ENCODE peak calls at places on chromosomes 12 and 14, in seven cellular contexts. J is dorsolateral prefrontal cortex, E is lung, U is left ventricle myocardium inferior, G is transverse colon, V is tibial artery, O is pancreas. K is an unnamed sample.

GRCh38 chr12:116556964-116557706 is 2.0 kb upstream of the MAP1LC3B2 start:
- DNase-seq in J (no peak), V (no peak), E (no peak), U (no peak), G (no peak), O (no peak), K (no peak)

GRCh38 chr12:115147916-115148315 is 463.9 kb upstream of the TBX3 start:
- DNase-seq in E (no peak), V (no peak), U (no peak), G (no peak), O (no peak), J (no peak), K (no peak)

GRCh38 chr12:91507754-91508153 is 325.1 kb upstream of the DCN start:
- DNase-seq in U (no peak), J (no peak), E (no peak), G (no peak), O (no peak), V (no peak), K (no peak)

GRCh38 chr12:92726865-92727264 is 24.1 kb downstream of the PLEKHG7 start:
- DNase-seq in J (no peak), O (no peak), V (no peak), E (no peak), G (no peak), U (no peak), K (no peak)

GRCh38 chr14:104082807-104083206 is 2.7 kb upstream of the ASPG start:
- DNase-seq in E (peak), V (no peak), G (peak), J (no peak), O (peak), U (peak), K (no peak)

GRCh38 chr12:56213878-56214277 is 7.8 kb downstream of the RNF41 start:
- DNase-seq in O (no peak), U (no peak), J (no peak), V (no peak), G (no peak), E (no peak), K (no peak)

GRCh38 chr12:132803883-132804282 is 24.8 kb downstream of the GOLGA3 start:
- DNase-seq in G (no peak), J (no peak), O (no peak), U (peak), E (no peak), V (no peak), K (peak)

GRCh38 chr14:56219666-56220413 is 101.6 kb downstream of the PELI2 start:
- DNase-seq in J (peak), V (no peak), G (no peak), O (peak), U (no peak), E (no peak), K (no peak)

GRCh38 chr14:63632932-63633514 is 8.6 kb downstream of the WDR89 start:
- DNase-seq in J (no peak), O (no peak), U (no peak), E (no peak), V (no peak), G (no peak), K (peak)

GRCh38 chr14:101201535-101202125 is 298.1 kb upstream of the RTL1 start:
- DNase-seq in E (no peak), V (peak), J (no peak), G (no peak), O (no peak), U (no peak), K (no peak)

GRCh38 chr14:30389901-30390394 is 169.0 kb upstream of the G2E3 start:
- DNase-seq in G (no peak), U (no peak), O (no peak), V (no peak), J (no peak), E (no peak), K (no peak)

GRCh38 chr14:67493092-67493717 is 4.7 kb upstream of the TMEM229B start:
- DNase-seq in U (no peak), J (no peak), G (no peak), O (no peak), V (no peak), E (no peak), K (no peak)

GRCh38 chr14:68702105-68702504 is 90.8 kb downstream of the ZFP36L1 start:
- DNase-seq in O (no peak), U (no peak), J (no peak), V (no peak), G (no peak), E (no peak), K (no peak)

GRCh38 chr12:104506691-104507401 is 50.1 kb downstream of the CHST11 start:
- DNase-seq in E (no peak), U (peak), V (no peak), J (peak), G (no peak), O (peak), K (no peak)

GRCh38 chr12:90174198-90174510 is 465.5 kb upstream of the ATP2B1 start:
- DNase-seq in U (no peak), E (no peak), J (peak), V (no peak), G (no peak), O (no peak), K (peak)

GRCh38 chr14:50036211-50036610 is 80.2 kb downstream of the VCPKMT start:
- DNase-seq in O (peak), J (peak), U (no peak), E (no peak), G (no peak), V (no peak), K (no peak)

GRCh38 chr12:45268672-45269406 is 52.9 kb downstream of the ANO6 start:
- DNase-seq in O (peak), U (peak), G (peak), E (peak), J (peak), V (peak), K (peak)

GRCh38 chr12:100199347-100200136 is 1.1 kb upstream of the ACTR6 start:
- DNase-seq in G (peak), E (peak), V (peak), J (peak), U (peak), O (peak), K (peak)

GRCh38 chr14:38762436-38762835 is 340.6 kb downstream of the SEC23A start:
- DNase-seq in E (no peak), O (no peak), U (no peak), G (no peak), V (no peak), J (no peak), K (no peak)

GRCh38 chr12:93060666-93061413 is 131.7 kb upstream of the EEA1 start:
- DNase-seq in J (no peak), O (no peak), G (no peak), U (no peak), E (no peak), V (no peak), K (no peak)

GRCh38 chr12:96215933-96216273 is 21.7 kb downstream of the ELK3 start:
- DNase-seq in E (no peak), U (no peak), V (no peak), O (no peak), G (no peak), J (no peak), K (no peak)

GRCh38 chr12:113292547-113292946 is 42.4 kb downstream of the SLC8B1 start:
- DNase-seq in G (no peak), J (no peak), O (no peak), V (no peak), E (no peak), U (no peak), K (no peak)

GRCh38 chr12:9798008-9798619 is 29.2 kb upstream of the KLRF1 start:
- DNase-seq in O (peak), J (no peak), E (peak), U (no peak), V (no peak), G (peak), K (peak)

GRCh38 chr12:104715562-104716182 is 242.4 kb downstream of the SLC41A2 start:
- DNase-seq in J (no peak), E (no peak), G (no peak), O (no peak), U (no peak), V (no peak), K (no peak)

GRCh38 chr12:32270818-32271710 is 128.3 kb upstream of the FGD4 start:
- DNase-seq in O (peak), E (no peak), J (no peak), G (no peak), V (no peak), U (no peak), K (peak)

GRCh38 chr12:10718279-10718821 is 4.8 kb downstream of the YBX3 start:
- DNase-seq in V (no peak), G (no peak), J (no peak), O (no peak), U (no peak), E (no peak), K (peak)

GRCh38 chr14:61558271-61558670 is 137.0 kb upstream of the HIF1A start:
- DNase-seq in U (no peak), E (no peak), O (no peak), J (no peak), V (no peak), G (no peak), K (no peak)

GRCh38 chr12:103779410-103780092 is 61.5 kb downstream of the NT5DC3 start:
- DNase-seq in G (no peak), O (no peak), U (no peak), E (no peak), J (no peak), V (no peak), K (no peak)

GRCh38 chr14:88225721-88226120 is 97.3 kb downstream of the KCNK10 start:
- DNase-seq in U (no peak), O (no peak), E (no peak), V (no peak), J (peak), G (no peak), K (no peak)

GRCh38 chr14:57848786-57849185 is 17.1 kb downstream of the SLC35F4 start:
- DNase-seq in V (no peak), E (no peak), J (no peak), O (no peak), U (no peak), G (no peak), K (no peak)

GRCh38 chr12:46342562-46343033 is 30.0 kb downstream of the SLC38A2 start:
- DNase-seq in G (peak), V (peak), U (no peak), O (peak), E (no peak), J (peak), K (peak)

GRCh38 chr14:95196268-95196667 is 38.9 kb upstream of the DICER1 start:
- DNase-seq in J (no peak), G (no peak), E (no peak), V (no peak), O (no peak), U (no peak), K (peak)

GRCh38 chr12:108306506-108306905 is 32.6 kb downstream of the CMKLR1 start:
- DNase-seq in G (no peak), J (no peak), E (no peak), V (no peak), O (no peak), U (no peak), K (no peak)

GRCh38 chr12:71371132-71371531 is 68.5 kb upstream of the LGR5 start:
- DNase-seq in E (no peak), J (no peak), O (no peak), V (no peak), G (no peak), U (no peak), K (no peak)
- TF ChIP-seq CTCF in E (no peak), J (no peak), O (no peak), V (no peak), G (no peak), U (no peak), K (no peak)

GRCh38 chr14:23695220-23695999 is 59.2 kb downstream of the DHRS2 start:
- DNase-seq in E (no peak), V (no peak), U (peak), G (no peak), O (no peak), J (no peak), K (no peak)
- H3K4me3 ChIP-seq in E (no peak), V (peak), U (peak), G (peak), O (peak), J (peak), K (no peak)

GRCh38 chr14:32013083-32013482 is 64.0 kb upstream of the ARHGAP5 start:
- DNase-seq in U (no peak), O (no peak), G (no peak), J (no peak), V (no peak), E (no peak), K (no peak)
- TF ChIP-seq CTCF in U (no peak), O (no peak), G (no peak), J (no peak), V (no peak), E (no peak), K (no peak)

DNA sequence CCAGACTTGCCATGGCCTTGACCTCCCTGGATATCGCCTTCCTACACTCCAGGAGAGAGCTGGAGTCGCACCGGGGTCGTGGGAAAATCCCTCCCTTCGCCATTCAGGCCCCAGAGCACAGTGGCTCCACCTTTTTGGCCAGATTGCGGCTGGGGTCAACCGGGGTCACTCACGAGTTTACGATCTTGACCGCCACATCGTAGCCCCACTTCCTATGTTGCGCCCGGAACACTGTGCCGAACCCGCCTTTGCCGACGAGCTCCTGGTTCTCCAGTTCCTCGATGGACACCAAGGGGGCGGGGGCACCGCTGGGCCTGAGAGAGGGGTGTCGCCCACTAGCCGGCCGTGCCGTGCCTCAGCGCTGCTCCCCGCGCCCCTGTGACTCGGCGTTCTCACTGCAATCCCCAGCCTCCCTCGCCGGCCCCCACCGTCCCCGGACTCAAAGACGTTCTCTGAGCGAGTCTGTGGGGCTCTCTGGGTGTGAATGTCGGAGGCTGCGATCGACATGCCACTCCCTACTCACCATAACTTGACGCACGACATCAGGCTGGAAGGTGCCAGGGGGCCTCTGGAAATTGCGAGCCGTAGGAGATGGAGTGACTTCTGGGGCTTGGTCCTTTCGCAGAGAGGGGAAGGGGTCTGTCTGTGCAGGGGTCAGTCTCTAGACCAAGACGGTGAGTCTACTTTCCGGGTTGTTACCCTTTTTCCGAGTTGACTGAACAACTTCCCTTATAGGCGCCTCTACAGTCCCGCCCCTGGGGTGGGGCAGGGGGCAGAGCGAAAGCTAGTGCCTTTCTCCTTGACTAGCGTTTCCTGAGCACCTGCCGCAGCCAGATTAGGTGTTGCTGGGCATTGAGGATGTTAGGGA is at the start of gene RIPK3:
- DNase-seq in V (no peak), U (peak), E (peak), J (no peak), O (peak), G (peak), K (peak)
- H3K4me3 ChIP-seq in V (peak), U (peak), E (peak), J (peak), O (peak), G (peak), K (peak)

GRCh38 chr14:92039720-92040430 is at the start of gene TRIP11:
- DNase-seq in J (peak), U (peak), E (peak), G (peak), O (peak), V (peak), K (peak)
- TF ChIP-seq CTCF in J (peak), U (no peak), E (no peak), G (no peak), O (no peak), V (no peak), K (no peak)

GRCh38 chr14:36582874-36583241 is 444 bp upstream of the NKX2-8 start:
- DNase-seq in O (no peak), G (no peak), E (no peak), J (no peak), U (no peak), V (no peak), K (no peak)
- H3K4me3 ChIP-seq in O (no peak), G (no peak), E (no peak), J (no peak), U (peak), V (no peak), K (no peak)